ENCODE peak calls at places on chromosomes 3 and 15, in four cellular contexts. L is Jurkat, Clone E6-1; S is NCI-H1105; M is body of pancreas. E is an unnamed sample.

GRCh38 chr3:134694445-134694844 is 43.6 kb upstream of the KY start:
- DNase-seq in S (no peak), M (no peak), L (no peak), E (no peak)

GRCh38 chr3:111979689-111980025 is 831 bp downstream of the ABHD10 start:
- DNase-seq in M (no peak), S (no peak), L (no peak), E (no peak)

GRCh38 chr15:68314563-68314962 is 37.0 kb downstream of the FEM1B start:
- DNase-seq in S (no peak), L (no peak), M (peak; percentile 56), E (no peak)

GRCh38 chr3:184880616-184881015 is 68.7 kb downstream of the VPS8 start:
- DNase-seq in M (no peak), S (no peak), L (no peak), E (no peak)

GRCh38 chr3:166013073-166013679 is 176.0 kb upstream of the BCHE start:
- DNase-seq in L (peak; percentile 36), M (no peak), S (peak; percentile 61), E (peak; percentile 5)

GRCh38 chr3:171201825-171202224 is 175.3 kb upstream of the SLC2A2 start:
- DNase-seq in S (no peak), M (no peak), L (no peak), E (no peak)

GRCh38 chr15:43776101-43776717 is 557 bp downstream of the ELL3 start:
- DNase-seq in M (peak; percentile 56), L (no peak), S (no peak), E (peak; percentile 69)

GRCh38 chr3:101721650-101721917 is 2.8 kb upstream of the CEP97 start:
- DNase-seq in S (no peak), M (no peak), L (no peak), E (no peak)

GRCh38 chr3:195153121-195153520 is 117.8 kb downstream of the XXYLT1 start:
- DNase-seq in L (no peak), S (no peak), M (no peak), E (no peak)

GRCh38 chr3:120496278-120496975 is 45.6 kb upstream of the FSTL1 start:
- DNase-seq in M (no peak), S (no peak), L (no peak), E (no peak)

GRCh38 chr3:4581905-4582611 is 88.9 kb downstream of the ITPR1 start:
- DNase-seq in L (no peak), M (no peak), S (no peak), E (no peak)

GRCh38 chr3:74614133-74614967 is at the start of gene CNTN3:
- DNase-seq in L (no peak), S (peak; percentile 44), M (peak; percentile 67), E (no peak)

GRCh38 chr3:72077473-72078259 is 292.7 kb upstream of the PROK2 start:
- DNase-seq in L (peak; percentile 40), S (no peak), M (no peak), E (no peak)

GRCh38 chr3:31232049-31233040 is 300.4 kb upstream of the STT3B start:
- DNase-seq in L (no peak), S (no peak), M (no peak), E (no peak)

GRCh38 chr15:70717237-70717793 is 46.0 kb downstream of the UACA start:
- DNase-seq in M (no peak), S (no peak), L (no peak), E (no peak)

GRCh38 chr3:133859381-133860245 is 36.1 kb downstream of the RAB6B start:
- DNase-seq in M (no peak), S (no peak), L (no peak), E (no peak)

GRCh38 chr3:42123012-42123581 is 31.9 kb downstream of the TRAK1 start:
- DNase-seq in S (no peak), L (no peak), M (no peak), E (no peak)

GRCh38 chr3:46325645-46326300 is 28.1 kb upstream of the CCR2 start:
- DNase-seq in L (no peak), M (no peak), S (no peak), E (peak; percentile 50)

GRCh38 chr3:71580636-71581215 is 2.8 kb downstream of the FOXP1 start:
- DNase-seq in L (no peak), M (no peak), S (no peak), E (no peak)

GRCh38 chr3:146470424-146470990 is 1.1 kb upstream of the PLSCR2 start:
- DNase-seq in S (no peak), L (no peak), M (no peak), E (no peak)

GRCh38 chr3:38558864-38559263 is 62.7 kb downstream of the EXOG start:
- DNase-seq in S (no peak), L (no peak), M (no peak), E (no peak)

GRCh38 chr15:57326196-57326595 is 50.1 kb upstream of the CGNL1 start:
- DNase-seq in M (no peak), L (no peak), S (no peak), E (no peak)

GRCh38 chr3:97389883-97390282 is 374.7 kb upstream of the ARL6 start:
- DNase-seq in L (no peak), S (peak; percentile 46), M (no peak), E (no peak)

E was measured in DND-41.